ENCODE peak calls at places on chromosomes 12 and 14, in six cellular contexts. One of them, this sample, is unnamed.

GRCh38 chr12:2234951-2235350 is 182.2 kb downstream of the CACNA1C start:
- DNase-seq in kidney: no peak
- DNase-seq in cardiac fibroblast: no peak
- DNase-seq in GM23338: no peak
- DNase-seq in body of pancreas: no peak
- DNase-seq in bronchial epithelial cell: no peak
- DNase-seq in this sample: no peak

GRCh38 chr12:97758102-97758501 is 295.5 kb downstream of the RMST start:
- DNase-seq in GM23338: no peak
- DNase-seq in kidney: no peak
- DNase-seq in bronchial epithelial cell: peak
- DNase-seq in cardiac fibroblast: no peak
- DNase-seq in body of pancreas: no peak
- DNase-seq in this sample: no peak

GRCh38 chr14:31439554-31439953 is 17.8 kb downstream of the DTD2 start:
- DNase-seq in GM23338: no peak
- DNase-seq in bronchial epithelial cell: no peak
- DNase-seq in body of pancreas: no peak
- DNase-seq in cardiac fibroblast: no peak
- DNase-seq in kidney: no peak
- DNase-seq in this sample: no peak

GRCh38 chr12:24544368-24544767 is 404.5 kb downstream of the BCAT1 start:
- DNase-seq in kidney: no peak
- DNase-seq in bronchial epithelial cell: no peak
- DNase-seq in GM23338: no peak
- DNase-seq in body of pancreas: no peak
- DNase-seq in cardiac fibroblast: no peak
- DNase-seq in this sample: no peak

GRCh38 chr14:61130512-61131260 is 149.6 kb downstream of the SLC38A6 start:
- DNase-seq in GM23338: no peak
- DNase-seq in cardiac fibroblast: no peak
- DNase-seq in kidney: no peak
- DNase-seq in body of pancreas: no peak
- DNase-seq in bronchial epithelial cell: no peak
- DNase-seq in this sample: no peak

GRCh38 chr12:88639361-88639760 is 59.1 kb upstream of the KITLG start:
- DNase-seq in kidney: no peak
- DNase-seq in bronchial epithelial cell: no peak
- DNase-seq in cardiac fibroblast: no peak
- DNase-seq in body of pancreas: no peak
- DNase-seq in GM23338: no peak
- DNase-seq in this sample: no peak

GRCh38 chr12:119343130-119343529 is 8.6 kb downstream of the CCDC60 start:
- DNase-seq in kidney: no peak
- DNase-seq in cardiac fibroblast: no peak
- DNase-seq in GM23338: no peak
- DNase-seq in bronchial epithelial cell: no peak
- DNase-seq in body of pancreas: no peak
- DNase-seq in this sample: no peak

GRCh38 chr14:49692895-49693737 is at the start of gene KLHDC1:
- DNase-seq in cardiac fibroblast: peak
- DNase-seq in bronchial epithelial cell: peak
- DNase-seq in body of pancreas: peak
- DNase-seq in kidney: peak
- DNase-seq in GM23338: peak
- DNase-seq in this sample: peak

GRCh38 chr12:124205405-124205804 is 89.5 kb upstream of the RFLNA start:
- DNase-seq in cardiac fibroblast: no peak
- DNase-seq in body of pancreas: no peak
- DNase-seq in bronchial epithelial cell: no peak
- DNase-seq in kidney: no peak
- DNase-seq in GM23338: no peak
- DNase-seq in this sample: no peak

GRCh38 chr12:100858658-100859057 is 64.1 kb downstream of the ANO4 start:
- DNase-seq in GM23338: no peak
- DNase-seq in bronchial epithelial cell: peak
- DNase-seq in cardiac fibroblast: peak
- DNase-seq in kidney: no peak
- DNase-seq in body of pancreas: no peak
- DNase-seq in this sample: peak

GRCh38 chr14:104977681-104978647 is at the start of gene AHNAK2:
- DNase-seq in GM23338: peak
- DNase-seq in body of pancreas: peak
- DNase-seq in kidney: peak
- DNase-seq in cardiac fibroblast: peak
- DNase-seq in bronchial epithelial cell: peak
- DNase-seq in this sample: peak

GRCh38 chr12:106131671-106132070 is 7.1 kb downstream of the NUAK1 start:
- DNase-seq in body of pancreas: no peak
- DNase-seq in kidney: no peak
- DNase-seq in bronchial epithelial cell: no peak
- DNase-seq in GM23338: no peak
- DNase-seq in cardiac fibroblast: peak
- DNase-seq in this sample: peak

GRCh38 chr12:2358986-2359658 is 306.3 kb downstream of the CACNA1C start:
- DNase-seq in kidney: no peak
- DNase-seq in body of pancreas: no peak
- DNase-seq in GM23338: no peak
- DNase-seq in bronchial epithelial cell: no peak
- DNase-seq in cardiac fibroblast: no peak
- DNase-seq in this sample: no peak

GRCh38 chr12:83470749-83471148 is 784.0 kb downstream of the TMTC2 start:
- DNase-seq in body of pancreas: no peak
- DNase-seq in bronchial epithelial cell: no peak
- DNase-seq in GM23338: no peak
- DNase-seq in cardiac fibroblast: no peak
- DNase-seq in kidney: no peak
- DNase-seq in this sample: no peak

GRCh38 chr14:75051556-75051899 is 261 bp upstream of the MLH3 start:
- DNase-seq in body of pancreas: no peak
- DNase-seq in cardiac fibroblast: no peak
- DNase-seq in kidney: no peak
- DNase-seq in bronchial epithelial cell: no peak
- DNase-seq in GM23338: peak
- DNase-seq in this sample: no peak
- H3K4me3 ChIP-seq in body of pancreas: peak
- H3K4me3 ChIP-seq in cardiac fibroblast: peak
- H3K4me3 ChIP-seq in kidney: peak
- H3K4me3 ChIP-seq in bronchial epithelial cell: peak
- H3K4me3 ChIP-seq in GM23338: peak
- H3K4me3 ChIP-seq in this sample: peak

DNA sequence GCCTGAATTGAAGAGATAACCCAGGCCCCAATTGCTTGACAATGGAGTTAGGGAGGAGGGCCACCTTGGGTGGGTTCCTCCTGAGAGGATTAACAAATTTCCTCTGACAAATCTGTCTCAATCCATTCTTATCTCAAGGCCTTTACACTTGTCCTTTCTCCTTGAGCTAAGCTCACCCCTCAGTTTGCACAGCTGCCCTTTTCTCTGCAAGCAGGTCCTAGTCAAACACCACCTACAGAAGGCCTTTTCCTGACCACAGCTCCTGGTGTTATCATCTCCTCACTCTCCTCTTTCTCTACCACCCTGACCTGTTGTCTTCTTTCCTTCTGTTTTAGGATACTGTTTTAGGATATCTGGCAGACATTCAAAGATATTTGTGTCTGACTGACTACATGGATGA is 26.4 kb upstream of the GSC start:
- DNase-seq in body of pancreas: no peak
- DNase-seq in bronchial epithelial cell: no peak
- DNase-seq in kidney: no peak
- DNase-seq in cardiac fibroblast: no peak
- DNase-seq in GM23338: no peak
- DNase-seq in this sample: no peak
- H3K4me3 ChIP-seq in body of pancreas: no peak
- H3K4me3 ChIP-seq in bronchial epithelial cell: no peak
- H3K4me3 ChIP-seq in kidney: no peak
- H3K4me3 ChIP-seq in cardiac fibroblast: no peak
- H3K4me3 ChIP-seq in GM23338: no peak
- H3K4me3 ChIP-seq in this sample: no peak

GRCh38 chr12:53232641-53233538 is 881 bp upstream of the RARG start:
- DNase-seq in kidney: peak
- DNase-seq in cardiac fibroblast: peak
- DNase-seq in body of pancreas: peak
- DNase-seq in bronchial epithelial cell: peak
- DNase-seq in GM23338: peak
- DNase-seq in this sample: no peak

GRCh38 chr12:53231859-53232640 is at the start of gene RARG:
- DNase-seq in cardiac fibroblast: peak
- DNase-seq in bronchial epithelial cell: peak
- DNase-seq in body of pancreas: peak
- DNase-seq in GM23338: peak
- DNase-seq in kidney: peak
- DNase-seq in this sample: no peak

GRCh38 chr12:53233671-53234091 is 1.7 kb upstream of the RARG start:
- DNase-seq in cardiac fibroblast: no peak
- DNase-seq in body of pancreas: no peak
- DNase-seq in bronchial epithelial cell: no peak
- DNase-seq in GM23338: peak
- DNase-seq in kidney: no peak
- DNase-seq in this sample: peak

GRCh38 chr12:53229454-53229853 is 2.6 kb downstream of the RARG start:
- DNase-seq in kidney: no peak
- DNase-seq in cardiac fibroblast: no peak
- DNase-seq in bronchial epithelial cell: no peak
- DNase-seq in GM23338: peak
- DNase-seq in body of pancreas: no peak
- DNase-seq in this sample: no peak

GRCh38 chr12:53230971-53231858 is 794 bp downstream of the RARG start:
- DNase-seq in kidney: no peak
- DNase-seq in cardiac fibroblast: no peak
- DNase-seq in body of pancreas: no peak
- DNase-seq in bronchial epithelial cell: no peak
- DNase-seq in GM23338: peak
- DNase-seq in this sample: peak
- H3K4me3 ChIP-seq in kidney: peak
- H3K4me3 ChIP-seq in cardiac fibroblast: peak
- H3K4me3 ChIP-seq in body of pancreas: peak
- H3K4me3 ChIP-seq in bronchial epithelial cell: peak
- H3K4me3 ChIP-seq in GM23338: peak
- H3K4me3 ChIP-seq in this sample: peak

GRCh38 chr14:51682411-51682810 is 30.7 kb downstream of the FRMD6 start:
- DNase-seq in kidney: no peak
- DNase-seq in GM23338: no peak
- DNase-seq in body of pancreas: no peak
- DNase-seq in cardiac fibroblast: peak
- DNase-seq in bronchial epithelial cell: no peak
- DNase-seq in this sample: peak
- H3K4me3 ChIP-seq in kidney: no peak
- H3K4me3 ChIP-seq in GM23338: no peak
- H3K4me3 ChIP-seq in body of pancreas: no peak
- H3K4me3 ChIP-seq in cardiac fibroblast: no peak
- H3K4me3 ChIP-seq in bronchial epithelial cell: no peak
- H3K4me3 ChIP-seq in this sample: no peak

GRCh38 chr12:6774557-6775062 is 2.3 kb downstream of the LAG3 start:
- DNase-seq in body of pancreas: no peak
- DNase-seq in bronchial epithelial cell: no peak
- DNase-seq in kidney: no peak
- DNase-seq in GM23338: no peak
- DNase-seq in cardiac fibroblast: no peak
- DNase-seq in this sample: no peak

GRCh38 chr12:6771509-6772330 is 600 bp upstream of the LAG3 start:
- DNase-seq in bronchial epithelial cell: no peak
- DNase-seq in kidney: no peak
- DNase-seq in body of pancreas: no peak
- DNase-seq in cardiac fibroblast: peak
- DNase-seq in GM23338: no peak
- DNase-seq in this sample: peak

GRCh38 chr12:6773662-6774351 is 1.5 kb downstream of the LAG3 start:
- DNase-seq in GM23338: peak
- DNase-seq in kidney: no peak
- DNase-seq in body of pancreas: no peak
- DNase-seq in bronchial epithelial cell: no peak
- DNase-seq in cardiac fibroblast: no peak
- DNase-seq in this sample: no peak

GRCh38 chr12:6772331-6772695 is at the start of gene LAG3:
- DNase-seq in body of pancreas: no peak
- DNase-seq in GM23338: no peak
- DNase-seq in cardiac fibroblast: no peak
- DNase-seq in bronchial epithelial cell: no peak
- DNase-seq in kidney: no peak
- DNase-seq in this sample: no peak

DNA sequence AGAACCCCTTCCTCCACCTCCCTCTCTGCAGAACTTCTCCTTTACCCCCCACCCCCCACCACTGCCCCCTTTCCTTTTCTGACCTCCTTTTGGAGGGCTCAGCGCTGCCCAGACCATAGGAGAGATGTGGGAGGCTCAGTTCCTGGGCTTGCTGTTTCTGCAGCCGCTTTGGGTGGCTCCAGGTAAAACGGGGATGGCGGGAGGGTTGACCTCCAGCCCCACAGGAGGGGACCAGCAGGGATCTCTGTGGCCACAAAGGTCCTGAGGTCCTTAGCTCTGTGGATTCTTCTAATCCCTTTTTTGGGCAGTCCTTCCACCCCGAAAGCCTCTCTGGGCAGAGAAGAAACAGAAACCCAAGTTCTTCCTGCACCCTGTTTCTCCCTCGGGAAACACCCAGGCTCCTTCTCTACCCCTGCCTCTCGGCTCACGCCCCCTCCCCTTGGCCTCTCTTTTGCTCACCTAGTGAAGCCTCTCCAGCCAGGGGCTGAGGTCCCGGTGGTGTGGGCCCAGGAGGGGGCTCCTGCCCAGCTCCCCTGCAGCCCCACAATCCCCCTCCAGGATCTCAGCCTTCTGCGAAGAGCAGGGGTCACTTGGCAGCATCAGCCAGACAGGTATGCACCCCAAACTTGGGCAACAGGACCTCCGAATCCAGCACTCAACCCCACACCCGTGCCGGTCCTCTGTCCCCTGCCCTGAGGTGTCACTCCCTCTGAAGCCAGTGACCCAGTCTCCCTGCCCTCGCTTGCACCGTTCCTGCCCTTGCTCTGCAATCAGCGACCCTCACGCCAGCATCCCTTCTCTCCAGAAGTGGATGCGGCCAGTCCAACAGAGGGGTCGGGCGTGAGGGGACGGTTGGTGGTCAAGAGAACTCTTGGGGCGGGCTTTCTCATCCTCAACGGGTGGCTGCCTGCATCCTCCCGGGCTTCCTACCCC is 675 bp downstream of the LAG3 start:
- DNase-seq in cardiac fibroblast: no peak
- DNase-seq in kidney: no peak
- DNase-seq in bronchial epithelial cell: no peak
- DNase-seq in body of pancreas: no peak
- DNase-seq in GM23338: no peak
- DNase-seq in this sample: no peak
- H3K4me3 ChIP-seq in cardiac fibroblast: no peak
- H3K4me3 ChIP-seq in kidney: no peak
- H3K4me3 ChIP-seq in bronchial epithelial cell: no peak
- H3K4me3 ChIP-seq in body of pancreas: no peak
- H3K4me3 ChIP-seq in GM23338: peak
- H3K4me3 ChIP-seq in this sample: no peak

GRCh38 chr14:99812096-99812750 is 19.0 kb downstream of the EML1 start:
- DNase-seq in bronchial epithelial cell: no peak
- DNase-seq in body of pancreas: no peak
- DNase-seq in cardiac fibroblast: no peak
- DNase-seq in kidney: no peak
- DNase-seq in GM23338: no peak
- DNase-seq in this sample: no peak
- H3K4me3 ChIP-seq in bronchial epithelial cell: no peak
- H3K4me3 ChIP-seq in body of pancreas: no peak
- H3K4me3 ChIP-seq in cardiac fibroblast: no peak
- H3K4me3 ChIP-seq in kidney: no peak
- H3K4me3 ChIP-seq in GM23338: no peak
- H3K4me3 ChIP-seq in this sample: no peak